ENCODE peak calls at places on chromosomes 3 and 15, in four cellular contexts. S is spleen; B is CD8-positive, alpha-beta memory T cell; F is breast epithelium. D is an unnamed sample.

GRCh38 chr15:40957581-40958051 is 4.3 kb downstream of the CHAC1 start:
- DNase-seq in S (peak; percentile 45), F (peak; percentile 85), B (no peak), D (no peak)

GRCh38 chr3:107753494-107753893 is 230.7 kb downstream of the BBX start:
- DNase-seq in B (no peak), F (no peak), S (no peak), D (no peak)

GRCh38 chr3:196686436-196686835 is 25.6 kb downstream of the CEP19 start:
- DNase-seq in F (no peak), B (no peak), S (no peak), D (no peak)

GRCh38 chr3:75001330-75001729 is 386.9 kb upstream of the CNTN3 start:
- DNase-seq in B (no peak), F (no peak), S (no peak), D (no peak)

GRCh38 chr3:121649645-121650044 is 11.1 kb downstream of the HCLS1 start:
- DNase-seq in B (no peak), F (no peak), S (no peak), D (no peak)

GRCh38 chr3:40191850-40192448 is 117.6 kb upstream of the EIF1B start:
- DNase-seq in B (peak; percentile 67), F (peak; percentile 35), S (peak; percentile 80), D (no peak)

GRCh38 chr15:89926158-89926557 is 13.4 kb upstream of the ARPIN start:
- DNase-seq in F (no peak), B (no peak), S (no peak), D (no peak)

GRCh38 chr3:32712506-32713055 is 27.6 kb downstream of the CNOT10 start:
- DNase-seq in B (no peak), S (no peak), F (no peak), D (no peak)

GRCh38 chr3:186854954-186855353 is 12.4 kb downstream of the ADIPOQ start:
- DNase-seq in B (no peak), F (no peak), S (no peak), D (no peak)

GRCh38 chr3:195770081-195770840 is 41.5 kb downstream of the MUC4 start:
- DNase-seq in F (no peak), S (peak; percentile 64), B (no peak), D (peak; percentile 34)

GRCh38 chr15:39589193-39589814 is 8.4 kb downstream of the THBS1 start:
- DNase-seq in B (no peak), S (no peak), F (no peak), D (no peak)

GRCh38 chr3:41975421-41976103 is 13.7 kb upstream of the ULK4 start:
- DNase-seq in B (no peak), S (no peak), F (no peak), D (no peak)

GRCh38 chr3:149653564-149653963 is 4.3 kb downstream of the WWTR1 start:
- DNase-seq in F (no peak), S (no peak), B (no peak), D (no peak)
- H3K4me1 ChIP-seq in F (peaks cover 9% of the 10 kb centered on the region), S (peaks cover 62% of the 10 kb centered on the region), B (no peaks in the 10 kb centered on the region), D (peaks cover 46% of the 10 kb centered on the region)

DNA sequence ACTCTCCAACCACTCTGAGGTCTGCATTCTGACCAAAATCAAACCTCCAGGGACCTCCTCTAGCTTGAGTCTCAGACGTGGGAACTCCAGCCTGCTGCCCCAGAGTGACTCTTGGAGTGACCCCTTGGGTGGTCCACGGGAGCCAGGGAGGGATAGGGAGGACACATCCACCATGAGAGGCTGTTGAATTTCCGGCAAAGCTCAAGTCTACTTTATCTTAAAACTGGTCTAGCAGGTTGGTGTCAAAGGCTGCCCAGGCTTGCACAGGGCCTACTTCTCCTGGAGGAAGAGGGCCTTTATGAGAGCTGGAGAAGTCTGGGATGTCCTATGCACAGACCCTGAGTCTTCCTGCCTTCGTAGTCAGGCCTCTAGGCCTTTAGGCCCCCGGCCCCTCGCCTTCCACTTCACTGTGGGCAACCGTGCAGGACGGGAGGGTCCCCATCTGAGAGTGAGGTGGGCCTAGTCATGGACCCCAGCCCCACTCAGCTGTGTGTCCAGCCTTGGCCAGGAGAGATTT is 8.8 kb downstream of the CISH start:
- DNase-seq in S (no peak), B (no peak), F (peak; percentile 76), D (no peak)
- H3K4me1 ChIP-seq in S (peaks cover 90% of the 10 kb centered on the region), B (peaks cover 96% of the 10 kb centered on the region), F (peaks cover 77% of the 10 kb centered on the region), D (peaks cover 28% of the 10 kb centered on the region)

GRCh38 chr3:52831500-52832301 is 1.2 kb upstream of the ITIH4 start:
- DNase-seq in F (peak; percentile 37), S (peak; percentile 62), B (no peak), D (no peak)
- H3K4me1 ChIP-seq in F (peaks cover 5% of the 10 kb centered on the region), S (no peaks in the 10 kb centered on the region), B (no peaks in the 10 kb centered on the region), D (peaks cover 7% of the 10 kb centered on the region)

DNA sequence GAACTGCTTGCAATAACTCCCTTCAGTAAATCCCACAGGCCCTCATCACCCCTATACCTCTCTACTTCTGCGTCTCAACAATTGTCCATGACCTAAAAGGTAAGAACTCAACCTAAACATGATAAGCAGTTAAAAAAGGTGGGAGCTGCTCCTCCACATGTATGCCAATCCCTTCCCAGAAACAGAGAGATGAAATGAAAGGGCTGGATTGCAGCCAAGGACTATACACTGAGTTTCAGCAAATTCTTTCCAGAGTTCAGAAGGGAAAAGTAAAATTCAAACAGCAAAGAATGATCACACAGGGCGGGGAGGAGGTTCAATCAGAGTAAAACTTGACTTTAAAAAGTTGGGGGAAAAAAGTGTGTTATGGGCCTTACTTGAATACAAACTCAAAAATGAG is 27.5 kb downstream of the PLOD2 start:
- DNase-seq in B (no peak), F (no peak), S (no peak), D (no peak)
- H3K4me1 ChIP-seq in B (no peaks in the 10 kb centered on the region), F (no peaks in the 10 kb centered on the region), S (no peaks in the 10 kb centered on the region), D (peaks cover 30% of the 10 kb centered on the region)